ENCODE peak calls at places on chromosome 6, in ten cellular contexts. One of them, this sample, is unnamed.

GRCh38 chr6:5084787-5085637 is at the start of gene PPP1R3G:
- DNase-seq in IMR-90: peak; percentile 65
- DNase-seq in cardiac fibroblast: peak; percentile 75
- DNase-seq in pancreas: peak; percentile 31
- DNase-seq in A673: peak; percentile 58
- DNase-seq in A549: no peak
- DNase-seq in spleen: peak; percentile 79
- DNase-seq in neural progenitor cell: peak; percentile 55
- DNase-seq in lung: no peak
- DNase-seq in nephron progenitor cell: peak; percentile 54
- DNase-seq in this sample: peak; percentile 12

GRCh38 chr6:4322846-4323309 is 187.5 kb upstream of the ECI2 start:
- DNase-seq in IMR-90: peak; percentile 26
- DNase-seq in cardiac fibroblast: peak; percentile 43
- DNase-seq in pancreas: no peak
- DNase-seq in A673: no peak
- DNase-seq in A549: no peak
- DNase-seq in spleen: no peak
- DNase-seq in neural progenitor cell: no peak
- DNase-seq in lung: no peak
- DNase-seq in nephron progenitor cell: no peak
- DNase-seq in this sample: no peak

GRCh38 chr6:147287869-147288271 is 83.7 kb downstream of the STXBP5 start:
- DNase-seq in IMR-90: peak; percentile 69
- DNase-seq in cardiac fibroblast: peak; percentile 69
- DNase-seq in pancreas: no peak
- DNase-seq in A673: peak; percentile 3
- DNase-seq in A549: no peak
- DNase-seq in spleen: no peak
- DNase-seq in neural progenitor cell: no peak
- DNase-seq in lung: no peak
- DNase-seq in nephron progenitor cell: no peak
- DNase-seq in this sample: no peak

GRCh38 chr6:30844118-30844535 is 40.2 kb upstream of the DDR1 start:
- DNase-seq in IMR-90: peak; percentile 53
- DNase-seq in cardiac fibroblast: peak; percentile 81
- DNase-seq in pancreas: no peak
- DNase-seq in A673: no peak
- DNase-seq in A549: no peak
- DNase-seq in spleen: no peak
- DNase-seq in neural progenitor cell: peak; percentile 73
- DNase-seq in lung: no peak
- DNase-seq in nephron progenitor cell: no peak
- DNase-seq in this sample: no peak

GRCh38 chr6:94389218-94389617 is 969.9 kb upstream of the EPHA7 start:
- DNase-seq in IMR-90: no peak
- DNase-seq in cardiac fibroblast: no peak
- DNase-seq in pancreas: no peak
- DNase-seq in A673: no peak
- DNase-seq in A549: no peak
- DNase-seq in spleen: no peak
- DNase-seq in neural progenitor cell: no peak
- DNase-seq in lung: no peak
- DNase-seq in nephron progenitor cell: no peak
- DNase-seq in this sample: no peak

GRCh38 chr6:129753422-129753821 is 43.4 kb upstream of the ARHGAP18 start:
- DNase-seq in IMR-90: peak; percentile 70
- DNase-seq in cardiac fibroblast: peak; percentile 34
- DNase-seq in pancreas: no peak
- DNase-seq in A673: peak; percentile 18
- DNase-seq in A549: no peak
- DNase-seq in spleen: no peak
- DNase-seq in neural progenitor cell: no peak
- DNase-seq in lung: no peak
- DNase-seq in nephron progenitor cell: no peak
- DNase-seq in this sample: no peak

GRCh38 chr6:150024646-150025155 is 631 bp downstream of the RAET1L start:
- DNase-seq in IMR-90: no peak
- DNase-seq in cardiac fibroblast: no peak
- DNase-seq in pancreas: no peak
- DNase-seq in A673: no peak
- DNase-seq in A549: no peak
- DNase-seq in spleen: no peak
- DNase-seq in neural progenitor cell: no peak
- DNase-seq in lung: no peak
- DNase-seq in nephron progenitor cell: no peak
- DNase-seq in this sample: no peak

GRCh38 chr6:11770546-11771466 is 7.8 kb downstream of the ADTRP start:
- DNase-seq in IMR-90: peak; percentile 100
- DNase-seq in cardiac fibroblast: peak; percentile 99
- DNase-seq in pancreas: peak; percentile 65
- DNase-seq in A673: no peak
- DNase-seq in A549: peak; percentile 76
- DNase-seq in spleen: peak; percentile 80
- DNase-seq in neural progenitor cell: peak; percentile 16
- DNase-seq in lung: peak; percentile 72
- DNase-seq in nephron progenitor cell: peak; percentile 9
- DNase-seq in this sample: no peak

GRCh38 chr6:106167105-106167814 is 81.1 kb downstream of the PRDM1 start:
- DNase-seq in IMR-90: no peak
- DNase-seq in cardiac fibroblast: no peak
- DNase-seq in pancreas: no peak
- DNase-seq in A673: no peak
- DNase-seq in A549: no peak
- DNase-seq in spleen: no peak
- DNase-seq in neural progenitor cell: peak; percentile 68
- DNase-seq in lung: no peak
- DNase-seq in nephron progenitor cell: no peak
- DNase-seq in this sample: no peak

GRCh38 chr6:36615018-36615761 is 21.0 kb downstream of the SRSF3 start:
- DNase-seq in IMR-90: peak; percentile 69
- DNase-seq in cardiac fibroblast: peak; percentile 80
- DNase-seq in pancreas: no peak
- DNase-seq in A673: peak; percentile 75
- DNase-seq in A549: peak; percentile 40
- DNase-seq in spleen: no peak
- DNase-seq in neural progenitor cell: peak; percentile 62
- DNase-seq in lung: no peak
- DNase-seq in nephron progenitor cell: peak; percentile 30
- DNase-seq in this sample: peak; percentile 42

GRCh38 chr6:72580281-72580940 is 41.5 kb upstream of the KCNQ5 start:
- DNase-seq in IMR-90: peak; percentile 88
- DNase-seq in cardiac fibroblast: peak; percentile 89
- DNase-seq in pancreas: peak; percentile 33
- DNase-seq in A673: peak; percentile 86
- DNase-seq in A549: peak; percentile 19
- DNase-seq in spleen: no peak
- DNase-seq in neural progenitor cell: peak; percentile 36
- DNase-seq in lung: no peak
- DNase-seq in nephron progenitor cell: no peak
- DNase-seq in this sample: no peak

GRCh38 chr6:163165922-163166321 is 248.6 kb upstream of the QKI start:
- DNase-seq in IMR-90: no peak
- DNase-seq in cardiac fibroblast: no peak
- DNase-seq in pancreas: no peak
- DNase-seq in A673: no peak
- DNase-seq in A549: no peak
- DNase-seq in spleen: no peak
- DNase-seq in neural progenitor cell: no peak
- DNase-seq in lung: peak; percentile 20
- DNase-seq in nephron progenitor cell: no peak
- DNase-seq in this sample: no peak

GRCh38 chr6:6332240-6332639 is 11.8 kb upstream of the F13A1 start:
- DNase-seq in IMR-90: no peak
- DNase-seq in cardiac fibroblast: no peak
- DNase-seq in pancreas: no peak
- DNase-seq in A673: no peak
- DNase-seq in A549: no peak
- DNase-seq in spleen: no peak
- DNase-seq in neural progenitor cell: no peak
- DNase-seq in lung: no peak
- DNase-seq in nephron progenitor cell: no peak
- DNase-seq in this sample: no peak

GRCh38 chr6:147053311-147053921 is 150.8 kb upstream of the STXBP5 start:
- DNase-seq in IMR-90: no peak
- DNase-seq in cardiac fibroblast: no peak
- DNase-seq in pancreas: no peak
- DNase-seq in A673: no peak
- DNase-seq in A549: no peak
- DNase-seq in spleen: no peak
- DNase-seq in neural progenitor cell: peak; percentile 62
- DNase-seq in lung: no peak
- DNase-seq in nephron progenitor cell: no peak
- DNase-seq in this sample: no peak

GRCh38 chr6:57262491-57262890 is 40.4 kb upstream of the RAB23 start:
- DNase-seq in IMR-90: no peak
- DNase-seq in cardiac fibroblast: peak; percentile 53
- DNase-seq in pancreas: no peak
- DNase-seq in A673: no peak
- DNase-seq in A549: no peak
- DNase-seq in spleen: no peak
- DNase-seq in neural progenitor cell: no peak
- DNase-seq in lung: peak; percentile 41
- DNase-seq in nephron progenitor cell: no peak
- DNase-seq in this sample: no peak

GRCh38 chr6:135087803-135088202 is 33.2 kb upstream of the HBS1L start:
- DNase-seq in IMR-90: no peak
- DNase-seq in cardiac fibroblast: no peak
- DNase-seq in pancreas: peak; percentile 32
- DNase-seq in A673: no peak
- DNase-seq in A549: no peak
- DNase-seq in spleen: no peak
- DNase-seq in neural progenitor cell: no peak
- DNase-seq in lung: no peak
- DNase-seq in nephron progenitor cell: no peak
- DNase-seq in this sample: no peak

GRCh38 chr6:135090819-135091218 is 36.2 kb upstream of the HBS1L start:
- DNase-seq in IMR-90: no peak
- DNase-seq in cardiac fibroblast: no peak
- DNase-seq in pancreas: no peak
- DNase-seq in A673: no peak
- DNase-seq in A549: no peak
- DNase-seq in spleen: no peak
- DNase-seq in neural progenitor cell: no peak
- DNase-seq in lung: no peak
- DNase-seq in nephron progenitor cell: no peak
- DNase-seq in this sample: no peak

GRCh38 chr6:135088232-135088760 is 33.7 kb upstream of the HBS1L start:
- DNase-seq in IMR-90: no peak
- DNase-seq in cardiac fibroblast: no peak
- DNase-seq in pancreas: no peak
- DNase-seq in A673: no peak
- DNase-seq in A549: no peak
- DNase-seq in spleen: no peak
- DNase-seq in neural progenitor cell: no peak
- DNase-seq in lung: no peak
- DNase-seq in nephron progenitor cell: no peak
- DNase-seq in this sample: no peak

GRCh38 chr6:135089901-135090300 is 35.3 kb upstream of the HBS1L start:
- DNase-seq in IMR-90: no peak
- DNase-seq in cardiac fibroblast: no peak
- DNase-seq in pancreas: no peak
- DNase-seq in A673: no peak
- DNase-seq in A549: no peak
- DNase-seq in spleen: no peak
- DNase-seq in neural progenitor cell: no peak
- DNase-seq in lung: no peak
- DNase-seq in nephron progenitor cell: no peak
- DNase-seq in this sample: no peak

GRCh38 chr6:135088818-135089809 is 34.5 kb upstream of the HBS1L start:
- DNase-seq in IMR-90: peak; percentile 72
- DNase-seq in cardiac fibroblast: peak; percentile 42
- DNase-seq in pancreas: no peak
- DNase-seq in A673: peak; percentile 54
- DNase-seq in A549: peak; percentile 10
- DNase-seq in spleen: no peak
- DNase-seq in neural progenitor cell: peak; percentile 18
- DNase-seq in lung: no peak
- DNase-seq in nephron progenitor cell: no peak
- DNase-seq in this sample: no peak
- TF ChIP-seq CTCF in IMR-90: peak; percentile 47
- TF ChIP-seq CTCF in cardiac fibroblast: peak; percentile 39
- TF ChIP-seq CTCF in pancreas: no peak
- TF ChIP-seq CTCF in A673: peak; percentile 63
- TF ChIP-seq CTCF in A549: no peak
- TF ChIP-seq CTCF in spleen: peak; percentile 39
- TF ChIP-seq CTCF in neural progenitor cell: peak; percentile 61
- TF ChIP-seq CTCF in lung: no peak
- TF ChIP-seq CTCF in nephron progenitor cell: peak; percentile 41
- TF ChIP-seq CTCF in this sample: peak; percentile 54

DNA sequence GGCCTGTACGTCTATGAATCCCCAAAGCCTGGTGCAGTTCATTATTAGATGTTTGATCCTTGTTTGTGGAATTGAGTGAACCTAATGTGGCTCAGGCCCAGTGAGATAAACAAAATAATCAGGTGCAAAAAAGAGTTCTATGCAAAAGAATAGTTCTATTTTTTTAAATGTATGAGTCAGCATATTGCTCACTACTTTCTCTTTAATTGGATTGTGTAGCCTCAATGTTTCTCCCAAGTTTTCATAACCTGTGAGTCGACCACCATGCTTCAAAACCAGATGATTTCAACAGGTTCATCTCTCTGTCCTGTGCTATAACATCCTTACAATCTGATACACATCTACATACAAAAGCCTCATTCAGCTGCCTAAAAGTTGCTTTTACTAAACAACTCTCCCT is 116.5 kb upstream of the HDAC2 start:
- DNase-seq in IMR-90: peak; percentile 9
- DNase-seq in cardiac fibroblast: no peak
- DNase-seq in pancreas: no peak
- DNase-seq in A673: no peak
- DNase-seq in A549: no peak
- DNase-seq in spleen: no peak
- DNase-seq in neural progenitor cell: no peak
- DNase-seq in lung: no peak
- DNase-seq in nephron progenitor cell: no peak
- DNase-seq in this sample: no peak
- TF ChIP-seq CTCF in IMR-90: no peak
- TF ChIP-seq CTCF in cardiac fibroblast: no peak
- TF ChIP-seq CTCF in pancreas: no peak
- TF ChIP-seq CTCF in A673: no peak
- TF ChIP-seq CTCF in A549: no peak
- TF ChIP-seq CTCF in spleen: no peak
- TF ChIP-seq CTCF in neural progenitor cell: no peak
- TF ChIP-seq CTCF in lung: no peak
- TF ChIP-seq CTCF in nephron progenitor cell: no peak
- TF ChIP-seq CTCF in this sample: no peak

GRCh38 chr6:170575250-170575649 is 9.2 kb downstream of the PDCD2 start:
- DNase-seq in IMR-90: peak; percentile 22
- DNase-seq in cardiac fibroblast: peak; percentile 18
- DNase-seq in pancreas: no peak
- DNase-seq in A673: no peak
- DNase-seq in A549: no peak
- DNase-seq in spleen: no peak
- DNase-seq in neural progenitor cell: no peak
- DNase-seq in lung: no peak
- DNase-seq in nephron progenitor cell: no peak
- DNase-seq in this sample: no peak
- TF ChIP-seq CTCF in IMR-90: peak; percentile 24
- TF ChIP-seq CTCF in cardiac fibroblast: peak; percentile 20
- TF ChIP-seq CTCF in pancreas: no peak
- TF ChIP-seq CTCF in A673: peak; percentile 34
- TF ChIP-seq CTCF in A549: peak; percentile 23
- TF ChIP-seq CTCF in spleen: no peak
- TF ChIP-seq CTCF in neural progenitor cell: peak; percentile 30
- TF ChIP-seq CTCF in lung: no peak
- TF ChIP-seq CTCF in nephron progenitor cell: no peak
- TF ChIP-seq CTCF in this sample: peak; percentile 53

GRCh38 chr6:104896914-104897313 is 37.2 kb upstream of the HACE1 start:
- DNase-seq in IMR-90: no peak
- DNase-seq in cardiac fibroblast: no peak
- DNase-seq in pancreas: no peak
- DNase-seq in A673: no peak
- DNase-seq in A549: peak; percentile 2
- DNase-seq in spleen: no peak
- DNase-seq in neural progenitor cell: no peak
- DNase-seq in lung: no peak
- DNase-seq in nephron progenitor cell: no peak
- DNase-seq in this sample: no peak
- TF ChIP-seq CTCF in IMR-90: peak; percentile 34
- TF ChIP-seq CTCF in cardiac fibroblast: peak; percentile 28
- TF ChIP-seq CTCF in pancreas: no peak
- TF ChIP-seq CTCF in A673: peak; percentile 50
- TF ChIP-seq CTCF in A549: peak; percentile 45
- TF ChIP-seq CTCF in spleen: no peak
- TF ChIP-seq CTCF in neural progenitor cell: peak; percentile 32
- TF ChIP-seq CTCF in lung: no peak
- TF ChIP-seq CTCF in nephron progenitor cell: no peak
- TF ChIP-seq CTCF in this sample: peak; percentile 56

This sample was measured in neural crest cell.